ENCODE peak calls at places on chromosomes 7 and 10, in five cellular contexts. Q is astrocyte of the cerebellum; Y is stimulated activated CD4-positive, alpha-beta T cell treated with anti-CD3 and anti-CD28 coated beads, Interleukin-1b, Interleukin-23, amount 100 ng/mL, for 48 hours; T is memory B cell; K is NAMALWA. U is an unnamed sample.

GRCh38 chr7:117808273-117808868 is 64.9 kb downstream of the CTTNBP2 start:
- DNase-seq in Q (peak), Y (no peak), T (no peak), K (no peak), U (no peak)

GRCh38 chr10:112539340-112539739 is 92.3 kb downstream of the VTI1A start:
- DNase-seq in Q (no peak), Y (no peak), T (no peak), K (no peak), U (no peak)

GRCh38 chr10:95241533-95241932 is 47.5 kb downstream of the ACSM6 start:
- DNase-seq in Q (no peak), Y (no peak), T (no peak), K (no peak), U (no peak)

GRCh38 chr7:140214075-140214684 is 37.4 kb upstream of the KDM7A start:
- DNase-seq in Q (peak), Y (peak), T (no peak), K (peak), U (no peak)

GRCh38 chr10:83373659-83374058 is 765.6 kb upstream of the GHITM start:
- DNase-seq in Q (peak), Y (no peak), T (no peak), K (peak), U (no peak)

GRCh38 chr10:61280303-61280702 is 172.9 kb downstream of the TMEM26 start:
- DNase-seq in Q (no peak), Y (no peak), T (no peak), K (no peak), U (no peak)

GRCh38 chr10:306654-307185 is 171.5 kb downstream of the ZMYND11 start:
- DNase-seq in Q (no peak), Y (no peak), T (no peak), K (peak), U (no peak)

GRCh38 chr7:155296788-155297516 is 726 bp upstream of the INSIG1 start:
- DNase-seq in Q (peak), Y (peak), T (no peak), K (peak), U (no peak)

U was measured in osteocyte.